ENCODE peak calls at places on chromosome 21, in eight cellular contexts. One of them, this sample, is unnamed. For H3K4me1, the result is how much of the 10 kb centered on the place peaks cover.

GRCh38 chr21:25370311-25370744 is 237.0 kb downstream of the MRPL39 start:
- DNase-seq in tibial artery: no peak
- DNase-seq in HCT116: no peak
- DNase-seq in fibroblast of lung: peak
- DNase-seq in neural progenitor cell: no peak
- DNase-seq in trophoblast cell: no peak
- DNase-seq in right cardiac atrium: no peak
- DNase-seq in left ventricle myocardium inferior: no peak
- DNase-seq in this sample: peak

GRCh38 chr21:45972716-45973474 is 8.7 kb upstream of the COL6A1 start:
- DNase-seq in left ventricle myocardium inferior: peak
- DNase-seq in right cardiac atrium: peak
- DNase-seq in fibroblast of lung: peak
- DNase-seq in HCT116: no peak
- DNase-seq in neural progenitor cell: peak
- DNase-seq in tibial artery: peak
- DNase-seq in trophoblast cell: no peak
- DNase-seq in this sample: no peak

GRCh38 chr21:29230541-29231275 is 68.0 kb upstream of the BACH1 start:
- DNase-seq in tibial artery: no peak
- DNase-seq in left ventricle myocardium inferior: no peak
- DNase-seq in HCT116: no peak
- DNase-seq in right cardiac atrium: no peak
- DNase-seq in neural progenitor cell: no peak
- DNase-seq in fibroblast of lung: peak
- DNase-seq in trophoblast cell: no peak
- DNase-seq in this sample: peak

GRCh38 chr21:43853851-43854772 is 10.9 kb upstream of the AGPAT3 start:
- DNase-seq in right cardiac atrium: no peak
- DNase-seq in fibroblast of lung: no peak
- DNase-seq in tibial artery: no peak
- DNase-seq in HCT116: no peak
- DNase-seq in left ventricle myocardium inferior: no peak
- DNase-seq in trophoblast cell: no peak
- DNase-seq in neural progenitor cell: no peak
- DNase-seq in this sample: no peak

GRCh38 chr21:16587141-16587570 is 857.4 kb downstream of the USP25 start:
- DNase-seq in left ventricle myocardium inferior: peak
- DNase-seq in right cardiac atrium: peak
- DNase-seq in HCT116: no peak
- DNase-seq in trophoblast cell: no peak
- DNase-seq in neural progenitor cell: no peak
- DNase-seq in tibial artery: peak
- DNase-seq in fibroblast of lung: peak
- DNase-seq in this sample: peak

GRCh38 chr21:36027352-36027751 is 33.0 kb downstream of the SETD4 start:
- DNase-seq in neural progenitor cell: no peak
- DNase-seq in HCT116: no peak
- DNase-seq in fibroblast of lung: peak
- DNase-seq in trophoblast cell: no peak
- DNase-seq in right cardiac atrium: no peak
- DNase-seq in left ventricle myocardium inferior: no peak
- DNase-seq in tibial artery: no peak
- DNase-seq in this sample: no peak

GRCh38 chr21:32312321-32312720 is 13.7 kb downstream of the MRAP start:
- DNase-seq in HCT116: no peak
- DNase-seq in neural progenitor cell: no peak
- DNase-seq in tibial artery: no peak
- DNase-seq in left ventricle myocardium inferior: peak
- DNase-seq in fibroblast of lung: no peak
- DNase-seq in right cardiac atrium: no peak
- DNase-seq in trophoblast cell: no peak
- DNase-seq in this sample: no peak

GRCh38 chr21:43814215-43815106 is 25.1 kb downstream of the RRP1 start:
- DNase-seq in neural progenitor cell: peak
- DNase-seq in HCT116: no peak
- DNase-seq in tibial artery: no peak
- DNase-seq in fibroblast of lung: peak
- DNase-seq in left ventricle myocardium inferior: no peak
- DNase-seq in right cardiac atrium: peak
- DNase-seq in trophoblast cell: no peak
- DNase-seq in this sample: no peak

GRCh38 chr21:20519076-20519475 is 479.1 kb upstream of the NCAM2 start:
- DNase-seq in neural progenitor cell: no peak
- DNase-seq in trophoblast cell: no peak
- DNase-seq in tibial artery: no peak
- DNase-seq in fibroblast of lung: no peak
- DNase-seq in HCT116: no peak
- DNase-seq in left ventricle myocardium inferior: no peak
- DNase-seq in right cardiac atrium: no peak
- DNase-seq in this sample: no peak

GRCh38 chr21:45295576-45296365 is 8.1 kb upstream of the POFUT2 start:
- DNase-seq in tibial artery: peak
- DNase-seq in fibroblast of lung: peak
- DNase-seq in right cardiac atrium: no peak
- DNase-seq in left ventricle myocardium inferior: peak
- DNase-seq in HCT116: no peak
- DNase-seq in trophoblast cell: no peak
- DNase-seq in neural progenitor cell: no peak
- DNase-seq in this sample: no peak

GRCh38 chr21:32048353-32048752 is 175.5 kb downstream of the HUNK start:
- DNase-seq in trophoblast cell: no peak
- DNase-seq in left ventricle myocardium inferior: no peak
- DNase-seq in neural progenitor cell: no peak
- DNase-seq in fibroblast of lung: no peak
- DNase-seq in tibial artery: no peak
- DNase-seq in HCT116: no peak
- DNase-seq in right cardiac atrium: no peak
- DNase-seq in this sample: no peak

GRCh38 chr21:44952929-44953627 is 13.2 kb downstream of the SLX9 start:
- DNase-seq in HCT116: no peak
- DNase-seq in tibial artery: no peak
- DNase-seq in left ventricle myocardium inferior: no peak
- DNase-seq in fibroblast of lung: no peak
- DNase-seq in neural progenitor cell: no peak
- DNase-seq in trophoblast cell: no peak
- DNase-seq in right cardiac atrium: peak
- DNase-seq in this sample: no peak

GRCh38 chr21:29145354-29145782 is 14.9 kb downstream of the MAP3K7CL start:
- DNase-seq in HCT116: no peak
- DNase-seq in trophoblast cell: peak
- DNase-seq in right cardiac atrium: no peak
- DNase-seq in fibroblast of lung: peak
- DNase-seq in left ventricle myocardium inferior: no peak
- DNase-seq in tibial artery: peak
- DNase-seq in neural progenitor cell: no peak
- DNase-seq in this sample: peak

GRCh38 chr21:27502801-27503200 is 535.9 kb upstream of the ADAMTS5 start:
- DNase-seq in neural progenitor cell: no peak
- DNase-seq in tibial artery: no peak
- DNase-seq in left ventricle myocardium inferior: no peak
- DNase-seq in trophoblast cell: no peak
- DNase-seq in HCT116: no peak
- DNase-seq in right cardiac atrium: no peak
- DNase-seq in fibroblast of lung: no peak
- DNase-seq in this sample: no peak

DNA sequence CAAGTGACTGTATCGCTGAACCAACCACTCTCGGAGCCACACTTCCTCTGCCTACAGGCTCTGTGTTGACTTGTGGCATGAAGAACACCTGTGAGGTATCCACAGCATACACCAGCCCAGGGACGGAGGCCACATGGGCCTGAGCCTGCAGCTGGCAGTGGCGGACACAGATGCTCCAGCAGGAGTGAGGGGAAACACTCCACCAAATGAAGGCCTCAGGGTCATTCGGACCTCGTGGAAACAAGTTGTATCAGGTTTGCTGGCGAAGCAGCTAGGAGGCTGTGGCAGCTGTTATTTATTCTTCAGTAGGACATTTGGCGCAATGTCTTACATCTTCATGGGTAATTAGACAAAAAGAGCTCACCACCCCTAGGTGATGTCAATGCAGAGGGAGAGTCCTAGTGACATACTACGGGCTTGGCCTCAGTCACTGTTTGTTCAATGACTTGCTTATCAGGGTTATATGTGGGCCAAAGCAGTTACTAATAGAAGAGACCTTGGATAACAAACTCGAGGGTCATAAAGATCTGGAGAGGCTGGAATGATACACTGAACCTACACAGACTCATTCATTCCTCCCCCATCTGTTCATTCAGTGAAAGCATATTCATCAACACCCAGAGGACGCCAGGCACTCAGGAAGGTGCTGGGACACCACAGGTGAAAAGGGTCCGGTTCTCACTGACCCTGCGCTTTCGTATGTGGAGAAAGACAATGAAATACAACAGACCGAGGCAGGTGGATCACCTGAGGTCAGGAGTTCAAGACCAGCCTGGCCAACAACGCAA is 11.6 kb upstream of the ETS2 start:
- DNase-seq in right cardiac atrium: no peak
- DNase-seq in HCT116: no peak
- DNase-seq in neural progenitor cell: no peak
- DNase-seq in fibroblast of lung: no peak
- DNase-seq in left ventricle myocardium inferior: no peak
- DNase-seq in tibial artery: no peak
- DNase-seq in trophoblast cell: no peak
- DNase-seq in this sample: no peak
- H3K4me1 ChIP-seq in right cardiac atrium: under half
- H3K4me1 ChIP-seq in HCT116: under half
- H3K4me1 ChIP-seq in neural progenitor cell: under half
- H3K4me1 ChIP-seq in fibroblast of lung: under half
- H3K4me1 ChIP-seq in left ventricle myocardium inferior: under half
- H3K4me1 ChIP-seq in tibial artery: under half
- H3K4me1 ChIP-seq in trophoblast cell: under half
- H3K4me1 ChIP-seq in this sample: under half

DNA sequence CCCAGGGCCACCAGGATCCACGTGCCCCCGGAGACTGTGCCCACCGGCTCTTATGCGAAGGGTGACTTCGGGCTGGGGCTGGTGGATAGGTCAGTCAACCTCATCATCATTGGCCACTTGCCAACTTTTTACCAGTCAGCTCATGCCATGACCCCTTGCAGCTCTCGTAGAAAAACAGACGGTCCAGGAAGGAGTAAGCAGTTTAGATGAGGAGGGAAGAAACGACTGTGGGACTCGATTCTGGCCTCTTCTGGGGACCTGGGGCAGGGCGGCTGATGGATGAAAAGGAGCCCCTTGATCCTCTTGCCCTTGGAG is 41.0 kb downstream of the UBASH3A start:
- DNase-seq in neural progenitor cell: no peak
- DNase-seq in fibroblast of lung: no peak
- DNase-seq in right cardiac atrium: no peak
- DNase-seq in tibial artery: no peak
- DNase-seq in left ventricle myocardium inferior: no peak
- DNase-seq in HCT116: no peak
- DNase-seq in trophoblast cell: no peak
- DNase-seq in this sample: no peak
- H3K4me1 ChIP-seq in neural progenitor cell: under half
- H3K4me1 ChIP-seq in fibroblast of lung: under half
- H3K4me1 ChIP-seq in right cardiac atrium: under half
- H3K4me1 ChIP-seq in tibial artery: under half
- H3K4me1 ChIP-seq in left ventricle myocardium inferior: under half
- H3K4me1 ChIP-seq in HCT116: under half
- H3K4me1 ChIP-seq in trophoblast cell: under half
- H3K4me1 ChIP-seq in this sample: under half

GRCh38 chr21:34994646-34995631 is 54.2 kb downstream of the RUNX1 start:
- DNase-seq in right cardiac atrium: peak
- DNase-seq in HCT116: no peak
- DNase-seq in trophoblast cell: no peak
- DNase-seq in tibial artery: peak
- DNase-seq in left ventricle myocardium inferior: no peak
- DNase-seq in neural progenitor cell: no peak
- DNase-seq in fibroblast of lung: no peak
- DNase-seq in this sample: no peak

GRCh38 chr21:34999397-34999941 is 49.6 kb downstream of the RUNX1 start:
- DNase-seq in fibroblast of lung: no peak
- DNase-seq in right cardiac atrium: no peak
- DNase-seq in tibial artery: no peak
- DNase-seq in left ventricle myocardium inferior: no peak
- DNase-seq in neural progenitor cell: no peak
- DNase-seq in HCT116: no peak
- DNase-seq in trophoblast cell: no peak
- DNase-seq in this sample: no peak

GRCh38 chr21:34997295-34997694 is 51.8 kb downstream of the RUNX1 start:
- DNase-seq in fibroblast of lung: no peak
- DNase-seq in neural progenitor cell: no peak
- DNase-seq in tibial artery: no peak
- DNase-seq in right cardiac atrium: no peak
- DNase-seq in left ventricle myocardium inferior: no peak
- DNase-seq in HCT116: no peak
- DNase-seq in trophoblast cell: no peak
- DNase-seq in this sample: no peak

GRCh38 chr21:34995979-34996303 is 53.2 kb downstream of the RUNX1 start:
- DNase-seq in neural progenitor cell: no peak
- DNase-seq in HCT116: no peak
- DNase-seq in trophoblast cell: peak
- DNase-seq in fibroblast of lung: no peak
- DNase-seq in left ventricle myocardium inferior: no peak
- DNase-seq in tibial artery: no peak
- DNase-seq in right cardiac atrium: no peak
- DNase-seq in this sample: no peak

GRCh38 chr21:34996304-34997081 is 52.6 kb downstream of the RUNX1 start:
- DNase-seq in right cardiac atrium: no peak
- DNase-seq in left ventricle myocardium inferior: no peak
- DNase-seq in trophoblast cell: peak
- DNase-seq in tibial artery: peak
- DNase-seq in HCT116: no peak
- DNase-seq in fibroblast of lung: peak
- DNase-seq in neural progenitor cell: no peak
- DNase-seq in this sample: no peak
- H3K4me1 ChIP-seq in right cardiac atrium: under half
- H3K4me1 ChIP-seq in left ventricle myocardium inferior: under half
- H3K4me1 ChIP-seq in trophoblast cell: under half
- H3K4me1 ChIP-seq in tibial artery: under half
- H3K4me1 ChIP-seq in HCT116: under half
- H3K4me1 ChIP-seq in fibroblast of lung: under half
- H3K4me1 ChIP-seq in neural progenitor cell: under half
- H3K4me1 ChIP-seq in this sample: under half

GRCh38 chr21:41480086-41480690 is 27.8 kb downstream of the TMPRSS2 start:
- DNase-seq in tibial artery: no peak
- DNase-seq in HCT116: no peak
- DNase-seq in right cardiac atrium: no peak
- DNase-seq in trophoblast cell: no peak
- DNase-seq in left ventricle myocardium inferior: no peak
- DNase-seq in neural progenitor cell: no peak
- DNase-seq in fibroblast of lung: no peak
- DNase-seq in this sample: no peak

GRCh38 chr21:41482980-41483379 is 25.0 kb downstream of the TMPRSS2 start:
- DNase-seq in trophoblast cell: no peak
- DNase-seq in right cardiac atrium: no peak
- DNase-seq in fibroblast of lung: no peak
- DNase-seq in left ventricle myocardium inferior: no peak
- DNase-seq in tibial artery: no peak
- DNase-seq in neural progenitor cell: no peak
- DNase-seq in HCT116: no peak
- DNase-seq in this sample: no peak

GRCh38 chr21:41479686-41480085 is 28.3 kb downstream of the TMPRSS2 start:
- DNase-seq in right cardiac atrium: no peak
- DNase-seq in left ventricle myocardium inferior: no peak
- DNase-seq in fibroblast of lung: no peak
- DNase-seq in neural progenitor cell: no peak
- DNase-seq in tibial artery: no peak
- DNase-seq in HCT116: no peak
- DNase-seq in trophoblast cell: no peak
- DNase-seq in this sample: no peak

GRCh38 chr21:41482321-41482720 is 25.6 kb downstream of the TMPRSS2 start:
- DNase-seq in tibial artery: no peak
- DNase-seq in trophoblast cell: no peak
- DNase-seq in HCT116: no peak
- DNase-seq in right cardiac atrium: no peak
- DNase-seq in neural progenitor cell: no peak
- DNase-seq in fibroblast of lung: peak
- DNase-seq in left ventricle myocardium inferior: no peak
- DNase-seq in this sample: no peak

GRCh38 chr21:41481191-41481590 is 26.8 kb downstream of the TMPRSS2 start:
- DNase-seq in HCT116: no peak
- DNase-seq in fibroblast of lung: peak
- DNase-seq in left ventricle myocardium inferior: no peak
- DNase-seq in right cardiac atrium: no peak
- DNase-seq in tibial artery: no peak
- DNase-seq in trophoblast cell: peak
- DNase-seq in neural progenitor cell: no peak
- DNase-seq in this sample: peak
- H3K4me1 ChIP-seq in HCT116: under half
- H3K4me1 ChIP-seq in fibroblast of lung: under half
- H3K4me1 ChIP-seq in left ventricle myocardium inferior: under half
- H3K4me1 ChIP-seq in right cardiac atrium: under half
- H3K4me1 ChIP-seq in tibial artery: under half
- H3K4me1 ChIP-seq in trophoblast cell: under half
- H3K4me1 ChIP-seq in neural progenitor cell: under half
- H3K4me1 ChIP-seq in this sample: under half

This sample was measured in foreskin keratinocyte.